ENCODE peak calls at places on chromosomes 2 and 18, in seven cellular contexts. N, H, B, O, C, P and I are unnamed samples.

GRCh38 chr2:88283886-88284511 is 113.9 kb downstream of the THNSL2 start:
- DNase-seq in C (no peak), H (no peak), P (no peak), B (no peak), O (no peak), N (no peak), I (no peak)

GRCh38 chr2:20452551-20452950 is 5.7 kb downstream of the RHOB start:
- DNase-seq in P (no peak), B (peak), N (no peak), H (peak), C (no peak), O (peak), I (peak)

GRCh38 chr2:138081225-138082073 is 117.2 kb downstream of the HNMT start:
- DNase-seq in P (no peak), H (peak), C (no peak), B (no peak), N (no peak), O (no peak), I (no peak)

GRCh38 chr2:64400103-64400728 is 53.7 kb upstream of the LGALSL start:
- DNase-seq in H (no peak), N (no peak), P (no peak), C (no peak), O (peak), B (no peak), I (no peak)

GRCh38 chr2:70904371-70905216 is 31.1 kb upstream of the ATP6V1B1 start:
- DNase-seq in H (no peak), C (no peak), N (no peak), O (no peak), P (no peak), B (no peak), I (no peak)

GRCh38 chr18:44803019-44803650 is 122.4 kb downstream of the SETBP1 start:
- DNase-seq in N (no peak), C (no peak), O (peak), H (peak), B (no peak), P (no peak), I (peak)

GRCh38 chr2:72887032-72887835 is at the start of gene SPR:
- DNase-seq in N (no peak), H (peak), P (peak), C (peak), O (peak), B (peak), I (peak)

GRCh38 chr2:217954051-217954450 is 48.7 kb downstream of the TNS1 start:
- DNase-seq in B (no peak), O (no peak), P (no peak), H (no peak), C (no peak), N (no peak), I (no peak)